ENCODE peak calls at places on chromosomes 16 and 17, in seven cellular contexts. One of them, this sample, is unnamed.

GRCh38 chr17:28047806-28048205 is 5.3 kb downstream of the NLK start:
- DNase-seq in pons: no peak
- DNase-seq in AG20443: no peak
- DNase-seq in memory B cell: no peak
- DNase-seq in HFFc6: no peak
- DNase-seq in EL: no peak
- DNase-seq in activated T-helper 1 cell treated with Interleukin-2 at 50 U/mL for 16 hours: no peak
- DNase-seq in this sample: no peak

GRCh38 chr16:65548470-65548869 is 426.6 kb upstream of the CDH11 start:
- DNase-seq in activated T-helper 1 cell treated with Interleukin-2 at 50 U/mL for 16 hours: no peak
- DNase-seq in memory B cell: no peak
- DNase-seq in AG20443: peak; percentile 15
- DNase-seq in pons: no peak
- DNase-seq in HFFc6: peak; percentile 19
- DNase-seq in EL: peak; percentile 47
- DNase-seq in this sample: no peak

GRCh38 chr16:82832861-82833260 is 206.1 kb downstream of the CDH13 start:
- DNase-seq in activated T-helper 1 cell treated with Interleukin-2 at 50 U/mL for 16 hours: no peak
- DNase-seq in HFFc6: peak; percentile 13
- DNase-seq in pons: no peak
- DNase-seq in memory B cell: no peak
- DNase-seq in EL: peak; percentile 81
- DNase-seq in AG20443: peak; percentile 69
- DNase-seq in this sample: no peak

GRCh38 chr17:75681289-75681688 is 14.2 kb downstream of the SAP30BP start:
- DNase-seq in memory B cell: no peak
- DNase-seq in HFFc6: peak; percentile 81
- DNase-seq in EL: peak; percentile 77
- DNase-seq in AG20443: peak; percentile 36
- DNase-seq in activated T-helper 1 cell treated with Interleukin-2 at 50 U/mL for 16 hours: no peak
- DNase-seq in pons: no peak
- DNase-seq in this sample: no peak

GRCh38 chr17:27602721-27603445 is 28.1 kb upstream of the LGALS9 start:
- DNase-seq in EL: peak; percentile 61
- DNase-seq in activated T-helper 1 cell treated with Interleukin-2 at 50 U/mL for 16 hours: peak; percentile 41
- DNase-seq in HFFc6: peak; percentile 58
- DNase-seq in pons: peak; percentile 48
- DNase-seq in memory B cell: peak; percentile 76
- DNase-seq in AG20443: peak; percentile 89
- DNase-seq in this sample: peak; percentile 83

GRCh38 chr17:55149485-55149884 is 115.3 kb upstream of the HLF start:
- DNase-seq in AG20443: no peak
- DNase-seq in EL: no peak
- DNase-seq in pons: no peak
- DNase-seq in HFFc6: no peak
- DNase-seq in memory B cell: no peak
- DNase-seq in activated T-helper 1 cell treated with Interleukin-2 at 50 U/mL for 16 hours: no peak
- DNase-seq in this sample: no peak

GRCh38 chr16:8627456-8627855 is 6.0 kb downstream of the METTL22 start:
- DNase-seq in EL: no peak
- DNase-seq in HFFc6: no peak
- DNase-seq in AG20443: no peak
- DNase-seq in memory B cell: no peak
- DNase-seq in pons: no peak
- DNase-seq in activated T-helper 1 cell treated with Interleukin-2 at 50 U/mL for 16 hours: no peak
- DNase-seq in this sample: no peak

GRCh38 chr16:82152641-82153094 is 17.4 kb downstream of the MPHOSPH6 start:
- DNase-seq in pons: no peak
- DNase-seq in AG20443: no peak
- DNase-seq in HFFc6: peak; percentile 8
- DNase-seq in EL: peak; percentile 10
- DNase-seq in activated T-helper 1 cell treated with Interleukin-2 at 50 U/mL for 16 hours: no peak
- DNase-seq in memory B cell: no peak
- DNase-seq in this sample: no peak

GRCh38 chr17:10119203-10120112 is 78.9 kb downstream of the GAS7 start:
- DNase-seq in EL: no peak
- DNase-seq in HFFc6: no peak
- DNase-seq in activated T-helper 1 cell treated with Interleukin-2 at 50 U/mL for 16 hours: no peak
- DNase-seq in memory B cell: no peak
- DNase-seq in AG20443: no peak
- DNase-seq in pons: peak; percentile 50
- DNase-seq in this sample: no peak

GRCh38 chr17:62875296-62875695 is 67.2 kb upstream of the MARCHF10 start:
- DNase-seq in AG20443: no peak
- DNase-seq in activated T-helper 1 cell treated with Interleukin-2 at 50 U/mL for 16 hours: no peak
- DNase-seq in pons: no peak
- DNase-seq in EL: no peak
- DNase-seq in memory B cell: no peak
- DNase-seq in HFFc6: no peak
- DNase-seq in this sample: no peak

GRCh38 chr17:77730376-77730775 is 228.1 kb upstream of the TNRC6C start:
- DNase-seq in EL: no peak
- DNase-seq in pons: no peak
- DNase-seq in AG20443: no peak
- DNase-seq in HFFc6: no peak
- DNase-seq in memory B cell: no peak
- DNase-seq in activated T-helper 1 cell treated with Interleukin-2 at 50 U/mL for 16 hours: no peak
- DNase-seq in this sample: no peak

GRCh38 chr17:44071772-44072171 is 1.2 kb downstream of the G6PC3 start:
- DNase-seq in EL: peak; percentile 44
- DNase-seq in HFFc6: no peak
- DNase-seq in memory B cell: no peak
- DNase-seq in AG20443: no peak
- DNase-seq in pons: no peak
- DNase-seq in activated T-helper 1 cell treated with Interleukin-2 at 50 U/mL for 16 hours: no peak
- DNase-seq in this sample: no peak

GRCh38 chr17:75571197-75571884 is 16.3 kb upstream of the MYO15B start:
- DNase-seq in EL: no peak
- DNase-seq in pons: peak; percentile 71
- DNase-seq in memory B cell: peak; percentile 67
- DNase-seq in HFFc6: no peak
- DNase-seq in AG20443: no peak
- DNase-seq in activated T-helper 1 cell treated with Interleukin-2 at 50 U/mL for 16 hours: no peak
- DNase-seq in this sample: peak; percentile 95

GRCh38 chr17:65122836-65123756 is 14.1 kb upstream of the RGS9 start:
- DNase-seq in HFFc6: peak; percentile 81
- DNase-seq in pons: peak; percentile 78
- DNase-seq in AG20443: peak; percentile 94
- DNase-seq in memory B cell: peak; percentile 80
- DNase-seq in activated T-helper 1 cell treated with Interleukin-2 at 50 U/mL for 16 hours: peak; percentile 72
- DNase-seq in EL: peak; percentile 92
- DNase-seq in this sample: peak; percentile 64

GRCh38 chr16:68086336-68086821 is 1.2 kb downstream of the NFATC3 start:
- DNase-seq in EL: peak; percentile 55
- DNase-seq in pons: peak; percentile 64
- DNase-seq in HFFc6: peak; percentile 49
- DNase-seq in AG20443: peak; percentile 35
- DNase-seq in activated T-helper 1 cell treated with Interleukin-2 at 50 U/mL for 16 hours: no peak
- DNase-seq in memory B cell: no peak
- DNase-seq in this sample: no peak

GRCh38 chr17:78962345-78962983 is 17.3 kb downstream of the LGALS3BP start:
- DNase-seq in pons: no peak
- DNase-seq in activated T-helper 1 cell treated with Interleukin-2 at 50 U/mL for 16 hours: no peak
- DNase-seq in memory B cell: no peak
- DNase-seq in AG20443: peak; percentile 44
- DNase-seq in EL: peak; percentile 85
- DNase-seq in HFFc6: peak; percentile 56
- DNase-seq in this sample: no peak

GRCh38 chr17:673200-673681 is 41.4 kb downstream of the VPS53 start:
- DNase-seq in AG20443: no peak
- DNase-seq in activated T-helper 1 cell treated with Interleukin-2 at 50 U/mL for 16 hours: no peak
- DNase-seq in EL: no peak
- DNase-seq in HFFc6: no peak
- DNase-seq in pons: no peak
- DNase-seq in memory B cell: no peak
- DNase-seq in this sample: no peak

GRCh38 chr17:50953831-50954601 is 87.9 kb upstream of the TOB1 start:
- DNase-seq in HFFc6: no peak
- DNase-seq in activated T-helper 1 cell treated with Interleukin-2 at 50 U/mL for 16 hours: no peak
- DNase-seq in EL: no peak
- DNase-seq in AG20443: peak; percentile 80
- DNase-seq in memory B cell: no peak
- DNase-seq in pons: peak; percentile 49
- DNase-seq in this sample: no peak

GRCh38 chr16:27223226-27223610 is 19.9 kb downstream of the KDM8 start:
- DNase-seq in pons: no peak
- DNase-seq in memory B cell: no peak
- DNase-seq in EL: no peak
- DNase-seq in activated T-helper 1 cell treated with Interleukin-2 at 50 U/mL for 16 hours: no peak
- DNase-seq in HFFc6: no peak
- DNase-seq in AG20443: no peak
- DNase-seq in this sample: no peak

GRCh38 chr16:89401641-89402445 is 88.5 kb downstream of the ANKRD11 start:
- DNase-seq in HFFc6: peak; percentile 71
- DNase-seq in EL: no peak
- DNase-seq in pons: no peak
- DNase-seq in AG20443: peak; percentile 65
- DNase-seq in activated T-helper 1 cell treated with Interleukin-2 at 50 U/mL for 16 hours: no peak
- DNase-seq in memory B cell: no peak
- DNase-seq in this sample: no peak

GRCh38 chr16:22183901-22184614 is 21.8 kb downstream of the SDR42E2 start:
- DNase-seq in memory B cell: no peak
- DNase-seq in pons: no peak
- DNase-seq in HFFc6: no peak
- DNase-seq in activated T-helper 1 cell treated with Interleukin-2 at 50 U/mL for 16 hours: no peak
- DNase-seq in EL: no peak
- DNase-seq in AG20443: no peak
- DNase-seq in this sample: no peak

GRCh38 chr16:20830372-20830771 is 24.0 kb downstream of the REXO5 start:
- DNase-seq in AG20443: no peak
- DNase-seq in memory B cell: no peak
- DNase-seq in HFFc6: no peak
- DNase-seq in pons: no peak
- DNase-seq in EL: no peak
- DNase-seq in activated T-helper 1 cell treated with Interleukin-2 at 50 U/mL for 16 hours: no peak
- DNase-seq in this sample: no peak

GRCh38 chr16:31880322-31880979 is 6.8 kb downstream of the ZNF267 start:
- DNase-seq in AG20443: peak; percentile 59
- DNase-seq in pons: peak; percentile 56
- DNase-seq in memory B cell: no peak
- DNase-seq in HFFc6: peak; percentile 75
- DNase-seq in EL: peak; percentile 74
- DNase-seq in activated T-helper 1 cell treated with Interleukin-2 at 50 U/mL for 16 hours: no peak
- DNase-seq in this sample: no peak

GRCh38 chr16:84465154-84465553 is 39.3 kb downstream of the MEAK7 start:
- DNase-seq in activated T-helper 1 cell treated with Interleukin-2 at 50 U/mL for 16 hours: no peak
- DNase-seq in EL: no peak
- DNase-seq in AG20443: no peak
- DNase-seq in pons: no peak
- DNase-seq in memory B cell: no peak
- DNase-seq in HFFc6: no peak
- DNase-seq in this sample: no peak

GRCh38 chr17:74512624-74513084 is 18.6 kb downstream of the CD300LB start:
- DNase-seq in HFFc6: peak; percentile 1
- DNase-seq in AG20443: peak; percentile 8
- DNase-seq in activated T-helper 1 cell treated with Interleukin-2 at 50 U/mL for 16 hours: no peak
- DNase-seq in pons: peak; percentile 46
- DNase-seq in EL: peak; percentile 30
- DNase-seq in memory B cell: no peak
- DNase-seq in this sample: no peak

GRCh38 chr17:65154770-65155589 is 17.8 kb downstream of the RGS9 start:
- DNase-seq in pons: peak; percentile 22
- DNase-seq in activated T-helper 1 cell treated with Interleukin-2 at 50 U/mL for 16 hours: no peak
- DNase-seq in memory B cell: no peak
- DNase-seq in EL: peak; percentile 31
- DNase-seq in HFFc6: peak; percentile 62
- DNase-seq in AG20443: peak; percentile 34
- DNase-seq in this sample: no peak

GRCh38 chr16:85935957-85936760 is 37.2 kb downstream of the IRF8 start:
- DNase-seq in HFFc6: no peak
- DNase-seq in memory B cell: peak; percentile 76
- DNase-seq in pons: peak; percentile 44
- DNase-seq in AG20443: no peak
- DNase-seq in EL: no peak
- DNase-seq in activated T-helper 1 cell treated with Interleukin-2 at 50 U/mL for 16 hours: peak; percentile 45
- DNase-seq in this sample: peak; percentile 69

This sample was measured in GM12891.